ENCODE peak calls at places on chromosomes 11 and 22, in four cellular contexts. E is lower lobe of right lung, T is brain microvascular endothelial cell, O is Calu3. U is an unnamed sample.

GRCh38 chr11:65300621-65301290 is 13.9 kb upstream of the CDC42EP2 start:
- DNase-seq in E (peak), T (no peak), O (no peak), U (no peak)

GRCh38 chr11:126415128-126415527 is 59.6 kb downstream of the ST3GAL4 start:
- DNase-seq in E (peak), T (no peak), O (no peak), U (no peak)

GRCh38 chr11:2675540-2675939 is 24.3 kb downstream of the KCNQ1OT1 start:
- DNase-seq in E (no peak), T (no peak), O (no peak), U (no peak)

GRCh38 chr11:121352301-121352891 is 59.8 kb downstream of the SC5D start:
- DNase-seq in E (no peak), T (no peak), O (no peak), U (no peak)

GRCh38 chr11:66883021-66883968 is 26.4 kb downstream of the LRFN4 start:
- DNase-seq in E (peak), T (peak), O (peak), U (peak)

GRCh38 chr11:68979931-68980775 is 633 bp downstream of the MRGPRD start:
- DNase-seq in E (peak), T (no peak), O (no peak), U (no peak)

GRCh38 chr11:76803023-76803422 is 19.9 kb downstream of the TSKU start:
- DNase-seq in E (no peak), T (no peak), O (no peak), U (no peak)

GRCh38 chr11:88179141-88179540 is 3.9 kb upstream of the RAB38 start:
- DNase-seq in E (no peak), T (peak), O (peak), U (no peak)

GRCh38 chr11:46896719-46897406 is 21.5 kb downstream of the LRP4 start:
- DNase-seq in E (no peak), T (peak), O (peak), U (no peak)

GRCh38 chr22:27335102-27335660 is 466.4 kb downstream of the MN1 start:
- DNase-seq in E (no peak), T (no peak), O (no peak), U (no peak)

GRCh38 chr22:29298641-29299040 is 7.8 kb upstream of the GAS2L1 start:
- DNase-seq in E (no peak), T (no peak), O (no peak), U (no peak)

GRCh38 chr11:77212314-77213007 is 84.4 kb downstream of the MYO7A start:
- DNase-seq in E (no peak), T (no peak), O (no peak), U (peak)

GRCh38 chr11:2574043-2574552 is 125.7 kb downstream of the KCNQ1OT1 start:
- DNase-seq in E (peak), T (no peak), O (no peak), U (peak)

GRCh38 chr22:41226728-41227655 is 13.7 kb downstream of the CHADL start:
- DNase-seq in E (peak), T (no peak), O (no peak), U (no peak)

GRCh38 chr22:26656896-26657851 is at the start of gene MIAT:
- DNase-seq in E (peak), T (peak), O (no peak), U (peak)

GRCh38 chr11:46242462-46242960 is 35.0 kb upstream of the CREB3L1 start:
- DNase-seq in E (no peak), T (no peak), O (no peak), U (no peak)

GRCh38 chr11:59336176-59336575 is 22.5 kb upstream of the OR5AN1 start:
- DNase-seq in E (no peak), T (no peak), O (no peak), U (no peak)

GRCh38 chr11:12111482-12112149 is 1.2 kb downstream of the MICAL2 start:
- DNase-seq in E (no peak), T (no peak), O (peak), U (no peak)

GRCh38 chr11:73538381-73538872 is 59.5 kb downstream of the FAM168A start:
- DNase-seq in E (no peak), T (no peak), O (no peak), U (no peak)

GRCh38 chr11:2761131-2762030 is 61.6 kb upstream of the KCNQ1OT1 start:
- DNase-seq in E (peak), T (no peak), O (no peak), U (peak)

GRCh38 chr22:42719133-42719532 is 1.5 kb downstream of the A4GALT start:
- DNase-seq in E (no peak), T (no peak), O (no peak), U (no peak)

GRCh38 chr11:1507381-1508140 is 21.0 kb upstream of the MOB2 start:
- DNase-seq in E (peak), T (no peak), O (no peak), U (no peak)

DNA sequence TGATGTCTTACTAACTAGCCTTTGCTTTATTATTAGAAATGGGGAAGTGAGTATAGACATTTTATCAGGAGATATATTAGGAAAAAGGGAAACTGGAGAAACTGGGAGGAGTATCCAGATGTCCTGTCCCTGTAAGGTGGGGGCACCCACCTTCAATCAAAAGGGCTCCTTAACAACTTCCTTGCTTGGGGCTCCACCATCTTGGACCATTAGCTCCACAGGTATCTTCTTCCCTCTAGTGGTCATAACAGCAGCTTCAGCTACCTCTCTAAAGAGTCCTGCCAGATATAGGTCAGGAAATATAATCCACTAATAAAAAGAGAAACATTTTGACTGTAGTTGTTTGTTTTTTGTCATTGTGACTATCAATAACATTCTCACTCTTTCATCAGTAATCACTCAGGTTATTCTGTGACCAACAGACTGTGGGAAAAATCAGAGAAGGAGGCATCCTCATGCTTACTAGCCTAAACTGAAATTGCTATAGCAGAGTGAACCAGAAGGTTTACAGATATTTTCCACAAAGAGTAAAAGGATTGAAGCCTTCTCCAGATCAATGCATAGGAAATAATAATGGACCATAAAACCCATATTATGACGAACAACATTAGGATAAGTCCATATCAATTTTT is 10.4 kb downstream of the OR51B4 start:
- DNase-seq in E (no peak), T (peak), O (peak), U (no peak)
- TF ChIP-seq CTCF in E (peak), T (peak), O (peak), U (peak)

DNA sequence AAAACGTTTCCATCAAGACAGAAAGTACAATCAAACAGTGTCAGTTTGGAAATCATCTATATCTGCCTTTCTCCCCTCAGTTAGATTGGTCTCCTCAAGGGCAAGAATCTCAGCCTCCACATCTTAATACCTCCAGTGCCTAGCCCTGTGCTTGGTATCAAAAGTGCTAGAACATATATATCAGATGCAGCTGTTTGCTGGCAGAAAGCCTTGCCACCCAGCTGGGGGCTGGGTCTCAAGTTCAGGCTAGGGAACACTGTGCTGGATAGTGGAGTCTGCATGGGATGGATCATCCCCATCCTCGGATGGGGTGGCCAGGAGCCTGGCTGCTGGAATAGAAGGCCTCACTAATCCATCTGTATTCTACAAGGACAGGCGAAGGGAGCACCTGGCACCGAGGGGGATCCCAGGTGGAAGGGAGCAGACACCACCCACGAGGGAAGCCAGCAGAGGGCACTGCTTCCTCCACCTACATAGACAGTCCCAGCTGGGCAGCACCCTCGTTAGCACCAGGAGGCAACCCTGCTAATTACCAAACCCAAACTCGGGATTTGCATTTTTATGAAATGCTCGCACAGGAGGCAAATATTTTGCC is 602.2 kb downstream of the BUD13 start:
- DNase-seq in E (no peak), T (no peak), O (peak), U (no peak)
- TF ChIP-seq CTCF in E (peak), T (peak), O (no peak), U (no peak)

GRCh38 chr11:56841210-56841810 is 92.8 kb upstream of the OR9G4 start:
- DNase-seq in E (no peak), T (peak), O (peak), U (peak)
- TF ChIP-seq CTCF in E (peak), T (peak), O (peak), U (peak)

DNA sequence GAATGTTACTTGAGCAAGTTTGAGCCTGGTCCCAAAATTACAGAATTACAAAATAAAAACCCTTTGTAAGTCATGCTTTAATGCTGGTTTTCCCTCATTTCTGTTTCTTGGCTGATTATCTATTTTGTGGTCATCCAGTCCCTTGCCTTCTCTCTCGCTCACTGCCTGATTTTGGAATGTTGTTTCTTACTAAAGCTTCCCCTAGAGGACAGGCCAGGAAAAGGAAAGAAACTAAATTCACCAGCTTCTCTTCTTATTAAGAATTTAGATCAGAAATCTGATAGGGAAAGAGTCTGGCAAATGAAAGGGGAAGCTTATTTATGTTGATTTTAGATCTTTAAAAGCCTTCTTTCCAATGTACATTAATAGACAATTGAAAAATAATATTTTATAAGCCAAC is 16.6 kb upstream of the BDNF start:
- DNase-seq in E (no peak), T (no peak), O (no peak), U (no peak)
- TF ChIP-seq CTCF in E (no peak), T (peak), O (no peak), U (no peak)

DNA sequence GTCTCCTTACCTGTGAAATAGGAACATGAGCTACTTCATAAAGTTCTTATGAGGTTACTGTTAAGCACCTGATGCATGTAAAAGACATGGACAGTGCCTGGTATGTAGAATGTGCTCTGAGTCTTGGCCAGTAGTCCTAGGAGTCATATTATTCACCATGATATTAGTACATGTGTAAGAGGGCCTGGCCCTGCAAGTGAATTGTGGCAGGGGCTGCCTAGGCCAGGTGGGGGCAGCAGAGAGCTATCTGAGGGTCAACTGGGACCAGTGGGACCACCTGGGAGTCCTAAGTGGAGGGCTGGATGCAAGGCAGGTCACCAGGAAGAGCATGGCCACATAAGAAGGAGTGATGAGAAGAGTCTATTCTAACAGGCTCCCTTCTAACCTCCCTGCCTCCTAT is 529.5 kb downstream of the SOX6 start:
- DNase-seq in E (no peak), T (peak), O (peak), U (peak)
- TF ChIP-seq CTCF in E (peak), T (peak), O (peak), U (peak)

GRCh38 chr11:13927496-13927895 is 35.0 kb upstream of the SPON1 start:
- DNase-seq in E (no peak), T (no peak), O (no peak), U (no peak)

GRCh38 chr11:13929551-13929950 is 33.0 kb upstream of the SPON1 start:
- DNase-seq in E (no peak), T (no peak), O (no peak), U (no peak)

GRCh38 chr11:13928566-13929251 is 33.8 kb upstream of the SPON1 start:
- DNase-seq in E (no peak), T (peak), O (no peak), U (no peak)

GRCh38 chr11:13931356-13931755 is 31.2 kb upstream of the SPON1 start:
- DNase-seq in E (no peak), T (no peak), O (no peak), U (no peak)
- TF ChIP-seq CTCF in E (no peak), T (no peak), O (no peak), U (no peak)